ENCODE peak calls at places on chromosomes 2 and 18, in seven cellular contexts. One of them, this sample, is unnamed.

GRCh38 chr2:120317180-120317533 is 28.8 kb upstream of the INHBB start:
- DNase-seq in prostate gland: no peak
- DNase-seq in tibial artery: peak; percentile 37
- DNase-seq in adrenal gland: no peak
- DNase-seq in uterus: no peak
- DNase-seq in CD8-positive, alpha-beta T cell: no peak
- DNase-seq in ascending aorta: no peak
- DNase-seq in this sample: no peak

GRCh38 chr2:205701509-205701908 is 19.2 kb downstream of the NRP2 start:
- DNase-seq in adrenal gland: no peak
- DNase-seq in prostate gland: no peak
- DNase-seq in CD8-positive, alpha-beta T cell: no peak
- DNase-seq in ascending aorta: no peak
- DNase-seq in uterus: no peak
- DNase-seq in tibial artery: no peak
- DNase-seq in this sample: no peak

GRCh38 chr18:26677957-26678356 is 129.6 kb upstream of the KCTD1 start:
- DNase-seq in tibial artery: no peak
- DNase-seq in prostate gland: no peak
- DNase-seq in CD8-positive, alpha-beta T cell: no peak
- DNase-seq in uterus: no peak
- DNase-seq in adrenal gland: no peak
- DNase-seq in ascending aorta: no peak
- DNase-seq in this sample: no peak

GRCh38 chr2:99421469-99421868 is 68.3 kb downstream of the REV1 start:
- DNase-seq in tibial artery: no peak
- DNase-seq in prostate gland: no peak
- DNase-seq in CD8-positive, alpha-beta T cell: no peak
- DNase-seq in uterus: no peak
- DNase-seq in adrenal gland: no peak
- DNase-seq in ascending aorta: no peak
- DNase-seq in this sample: no peak

GRCh38 chr18:58205087-58205779 is 161.2 kb downstream of the NEDD4L start:
- DNase-seq in ascending aorta: no peak
- DNase-seq in tibial artery: no peak
- DNase-seq in CD8-positive, alpha-beta T cell: no peak
- DNase-seq in prostate gland: no peak
- DNase-seq in adrenal gland: peak; percentile 24
- DNase-seq in uterus: no peak
- DNase-seq in this sample: peak; percentile 18

GRCh38 chr18:42131044-42131939 is 176.3 kb downstream of the PIK3C3 start:
- DNase-seq in tibial artery: no peak
- DNase-seq in uterus: peak; percentile 19
- DNase-seq in ascending aorta: no peak
- DNase-seq in prostate gland: no peak
- DNase-seq in adrenal gland: no peak
- DNase-seq in CD8-positive, alpha-beta T cell: no peak
- DNase-seq in this sample: peak; percentile 22

GRCh38 chr2:237491515-237492118 is 4.6 kb downstream of the MLPH start:
- DNase-seq in adrenal gland: no peak
- DNase-seq in ascending aorta: no peak
- DNase-seq in prostate gland: no peak
- DNase-seq in tibial artery: no peak
- DNase-seq in CD8-positive, alpha-beta T cell: no peak
- DNase-seq in uterus: no peak
- DNase-seq in this sample: no peak

GRCh38 chr2:25342372-25343186 is 854 bp upstream of the DNMT3A start:
- DNase-seq in uterus: peak; percentile 85
- DNase-seq in ascending aorta: peak; percentile 89
- DNase-seq in tibial artery: peak; percentile 88
- DNase-seq in CD8-positive, alpha-beta T cell: peak; percentile 78
- DNase-seq in adrenal gland: peak; percentile 84
- DNase-seq in prostate gland: peak; percentile 69
- DNase-seq in this sample: peak; percentile 81

GRCh38 chr2:62505649-62506420 is at the start of gene TMEM17:
- DNase-seq in adrenal gland: peak; percentile 95
- DNase-seq in CD8-positive, alpha-beta T cell: no peak
- DNase-seq in uterus: peak; percentile 96
- DNase-seq in ascending aorta: peak; percentile 94
- DNase-seq in tibial artery: peak; percentile 96
- DNase-seq in prostate gland: peak; percentile 89
- DNase-seq in this sample: peak; percentile 90

GRCh38 chr2:71620851-71621251 is 167.5 kb downstream of the DYSF start:
- DNase-seq in tibial artery: peak; percentile 39
- DNase-seq in prostate gland: peak; percentile 1
- DNase-seq in adrenal gland: no peak
- DNase-seq in CD8-positive, alpha-beta T cell: no peak
- DNase-seq in uterus: no peak
- DNase-seq in ascending aorta: peak; percentile 52
- DNase-seq in this sample: peak; percentile 9

GRCh38 chr2:50515638-50516037 is 516.3 kb downstream of the NRXN1 start:
- DNase-seq in adrenal gland: no peak
- DNase-seq in ascending aorta: no peak
- DNase-seq in uterus: no peak
- DNase-seq in tibial artery: no peak
- DNase-seq in prostate gland: no peak
- DNase-seq in CD8-positive, alpha-beta T cell: no peak
- DNase-seq in this sample: no peak

GRCh38 chr2:236289766-236290462 is 25.7 kb upstream of the ASB18 start:
- DNase-seq in adrenal gland: no peak
- DNase-seq in CD8-positive, alpha-beta T cell: no peak
- DNase-seq in prostate gland: no peak
- DNase-seq in ascending aorta: no peak
- DNase-seq in tibial artery: no peak
- DNase-seq in uterus: no peak
- DNase-seq in this sample: no peak

GRCh38 chr2:111975053-111975552 is 76.7 kb downstream of the MERTK start:
- DNase-seq in tibial artery: peak; percentile 75
- DNase-seq in adrenal gland: no peak
- DNase-seq in prostate gland: no peak
- DNase-seq in ascending aorta: peak; percentile 90
- DNase-seq in CD8-positive, alpha-beta T cell: no peak
- DNase-seq in uterus: no peak
- DNase-seq in this sample: no peak

GRCh38 chr18:49768051-49768391 is 45.3 kb downstream of the ACAA2 start:
- DNase-seq in tibial artery: no peak
- DNase-seq in adrenal gland: no peak
- DNase-seq in CD8-positive, alpha-beta T cell: no peak
- DNase-seq in uterus: peak; percentile 34
- DNase-seq in ascending aorta: peak; percentile 64
- DNase-seq in prostate gland: peak; percentile 71
- DNase-seq in this sample: peak; percentile 70

GRCh38 chr2:26619649-26620605 is 21.2 kb downstream of the CIB4 start:
- DNase-seq in adrenal gland: no peak
- DNase-seq in tibial artery: peak; percentile 55
- DNase-seq in CD8-positive, alpha-beta T cell: no peak
- DNase-seq in uterus: no peak
- DNase-seq in prostate gland: no peak
- DNase-seq in ascending aorta: no peak
- DNase-seq in this sample: no peak

GRCh38 chr2:24984912-24985311 is 13.2 kb upstream of the DNAJC27 start:
- DNase-seq in CD8-positive, alpha-beta T cell: no peak
- DNase-seq in adrenal gland: peak; percentile 30
- DNase-seq in ascending aorta: no peak
- DNase-seq in uterus: peak; percentile 64
- DNase-seq in prostate gland: no peak
- DNase-seq in tibial artery: no peak
- DNase-seq in this sample: no peak

GRCh38 chr2:108220942-108221541 is 18.7 kb upstream of the SULT1C3 start:
- DNase-seq in tibial artery: peak; percentile 88
- DNase-seq in CD8-positive, alpha-beta T cell: no peak
- DNase-seq in uterus: no peak
- DNase-seq in prostate gland: peak; percentile 43
- DNase-seq in adrenal gland: peak; percentile 20
- DNase-seq in ascending aorta: peak; percentile 75
- DNase-seq in this sample: no peak

GRCh38 chr2:28452534-28453081 is 43.3 kb upstream of the PLB1 start:
- DNase-seq in prostate gland: peak; percentile 58
- DNase-seq in tibial artery: peak; percentile 78
- DNase-seq in uterus: peak; percentile 68
- DNase-seq in adrenal gland: peak; percentile 82
- DNase-seq in ascending aorta: peak; percentile 81
- DNase-seq in CD8-positive, alpha-beta T cell: peak; percentile 81
- DNase-seq in this sample: peak; percentile 85

DNA sequence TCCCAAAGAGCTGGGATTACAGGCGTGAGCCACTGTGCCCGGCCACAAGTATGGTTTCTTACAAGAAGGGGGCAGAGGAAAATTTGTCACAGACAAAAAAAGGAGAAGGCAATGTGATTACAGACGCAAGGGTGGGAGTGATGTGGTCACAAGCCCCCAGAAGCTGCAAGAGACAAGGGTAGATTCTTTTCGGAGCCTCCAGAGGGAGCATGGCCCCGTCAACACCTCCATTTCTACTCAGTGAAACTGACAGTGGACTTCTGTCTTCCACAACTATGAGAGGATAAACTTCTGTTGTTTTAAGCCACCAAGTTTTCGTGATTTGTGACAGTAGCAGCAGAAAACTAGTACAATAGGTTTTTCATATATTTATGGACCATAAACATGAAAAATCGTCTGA is 2.1 kb upstream of the TCF7L1 start:
- DNase-seq in prostate gland: no peak
- DNase-seq in adrenal gland: no peak
- DNase-seq in uterus: peak; percentile 27
- DNase-seq in ascending aorta: no peak
- DNase-seq in tibial artery: no peak
- DNase-seq in CD8-positive, alpha-beta T cell: no peak
- DNase-seq in this sample: no peak
- H3K4me3 ChIP-seq in prostate gland: no peak overlapping the region
- H3K4me3 ChIP-seq in adrenal gland: no peak overlapping the region
- H3K4me3 ChIP-seq in uterus: no peak overlapping the region
- H3K4me3 ChIP-seq in ascending aorta: no peak overlapping the region
- H3K4me3 ChIP-seq in tibial artery: no peak overlapping the region
- H3K4me3 ChIP-seq in CD8-positive, alpha-beta T cell: no peak overlapping the region
- H3K4me3 ChIP-seq in this sample: no peak overlapping the region

GRCh38 chr2:174053784-174054183 is 88.6 kb upstream of the SP3 start:
- DNase-seq in prostate gland: no peak
- DNase-seq in tibial artery: no peak
- DNase-seq in adrenal gland: no peak
- DNase-seq in uterus: no peak
- DNase-seq in ascending aorta: no peak
- DNase-seq in CD8-positive, alpha-beta T cell: no peak
- DNase-seq in this sample: no peak
- H3K27ac ChIP-seq in prostate gland: no peak overlapping the region
- H3K27ac ChIP-seq in tibial artery: no peak overlapping the region
- H3K27ac ChIP-seq in adrenal gland: no peak overlapping the region
- H3K27ac ChIP-seq in uterus: peak overlapping the region; percentile 46
- H3K27ac ChIP-seq in ascending aorta: no peak overlapping the region
- H3K27ac ChIP-seq in CD8-positive, alpha-beta T cell: no peak overlapping the region
- H3K27ac ChIP-seq in this sample: no peak overlapping the region

DNA sequence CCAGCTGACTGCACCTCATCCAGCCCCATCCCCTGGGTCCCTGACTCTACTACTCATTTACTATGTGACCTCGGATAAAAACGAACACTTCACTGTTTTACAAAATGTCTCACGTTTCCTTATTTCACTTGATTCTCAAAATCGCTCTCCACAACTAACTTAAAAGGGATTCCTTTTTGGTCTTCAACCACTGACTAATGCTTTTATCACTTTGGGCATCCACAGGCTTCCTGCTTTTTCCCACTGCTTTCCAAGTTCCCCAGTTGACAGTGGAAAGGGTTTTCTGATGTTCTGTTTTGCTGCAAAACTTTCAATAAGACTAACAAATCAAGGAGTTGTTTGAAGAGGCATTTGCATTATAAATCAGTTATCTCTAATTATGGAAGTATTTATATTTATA is 24.1 kb downstream of the EIF2AK3 start:
- DNase-seq in ascending aorta: no peak
- DNase-seq in tibial artery: no peak
- DNase-seq in uterus: no peak
- DNase-seq in CD8-positive, alpha-beta T cell: no peak
- DNase-seq in prostate gland: no peak
- DNase-seq in adrenal gland: no peak
- DNase-seq in this sample: no peak
- H3K4me3 ChIP-seq in ascending aorta: no peak overlapping the region
- H3K4me3 ChIP-seq in tibial artery: no peak overlapping the region
- H3K4me3 ChIP-seq in uterus: no peak overlapping the region
- H3K4me3 ChIP-seq in CD8-positive, alpha-beta T cell: no peak overlapping the region
- H3K4me3 ChIP-seq in prostate gland: no peak overlapping the region
- H3K4me3 ChIP-seq in adrenal gland: no peak overlapping the region
- H3K4me3 ChIP-seq in this sample: no peak overlapping the region

GRCh38 chr2:16624419-16624745 is 41.3 kb downstream of the CYRIA start:
- DNase-seq in tibial artery: no peak
- DNase-seq in adrenal gland: no peak
- DNase-seq in ascending aorta: no peak
- DNase-seq in prostate gland: no peak
- DNase-seq in uterus: no peak
- DNase-seq in CD8-positive, alpha-beta T cell: no peak
- DNase-seq in this sample: no peak

GRCh38 chr2:16625201-16625729 is 40.4 kb downstream of the CYRIA start:
- DNase-seq in adrenal gland: no peak
- DNase-seq in uterus: no peak
- DNase-seq in CD8-positive, alpha-beta T cell: no peak
- DNase-seq in tibial artery: peak; percentile 73
- DNase-seq in prostate gland: no peak
- DNase-seq in ascending aorta: no peak
- DNase-seq in this sample: no peak

GRCh38 chr2:16623046-16623445 is 42.6 kb downstream of the CYRIA start:
- DNase-seq in adrenal gland: no peak
- DNase-seq in CD8-positive, alpha-beta T cell: no peak
- DNase-seq in tibial artery: no peak
- DNase-seq in uterus: no peak
- DNase-seq in ascending aorta: no peak
- DNase-seq in prostate gland: no peak
- DNase-seq in this sample: no peak

GRCh38 chr2:16622399-16622968 is 43.1 kb downstream of the CYRIA start:
- DNase-seq in prostate gland: no peak
- DNase-seq in CD8-positive, alpha-beta T cell: no peak
- DNase-seq in ascending aorta: no peak
- DNase-seq in uterus: no peak
- DNase-seq in tibial artery: no peak
- DNase-seq in adrenal gland: no peak
- DNase-seq in this sample: no peak

DNA sequence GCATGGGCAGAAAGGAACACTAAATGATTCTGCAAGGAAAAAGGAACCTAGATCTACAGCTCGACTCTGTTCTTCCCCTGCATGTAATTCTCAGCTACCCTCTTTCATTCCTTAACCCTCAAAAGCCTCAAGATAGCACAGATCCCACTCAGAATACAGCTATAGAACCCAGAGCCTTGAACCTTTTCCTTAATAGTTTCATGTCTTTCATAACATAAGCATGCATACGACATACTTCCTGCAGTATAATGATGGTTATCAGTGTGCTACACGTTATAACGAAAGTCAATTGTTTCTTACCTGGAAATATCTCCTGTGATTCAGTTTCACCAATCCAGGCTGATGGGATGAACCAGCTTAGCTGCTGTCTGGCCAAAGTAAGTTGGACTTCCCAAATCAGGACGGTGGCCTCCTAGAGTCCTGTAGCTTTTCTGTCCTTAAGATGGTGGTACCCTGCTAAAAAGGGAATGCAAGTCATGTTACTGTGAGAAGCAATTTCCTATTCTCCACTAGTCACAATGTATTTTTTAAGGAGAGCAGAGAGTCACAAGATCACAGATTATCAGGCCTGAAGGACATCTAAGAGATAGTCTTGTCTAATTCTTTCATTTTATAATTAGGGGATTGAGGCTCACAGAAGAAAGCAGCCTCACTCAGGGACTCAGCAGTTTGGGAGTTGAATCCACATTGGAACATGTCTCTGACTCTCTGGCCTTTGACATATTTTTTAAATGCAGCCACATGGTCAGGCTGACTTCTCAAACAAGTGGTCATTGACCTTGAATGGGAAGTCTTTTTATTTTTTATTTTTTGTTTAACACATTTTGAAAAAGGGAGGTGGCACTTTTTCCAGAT is 41.8 kb downstream of the CYRIA start:
- DNase-seq in tibial artery: no peak
- DNase-seq in uterus: no peak
- DNase-seq in prostate gland: no peak
- DNase-seq in CD8-positive, alpha-beta T cell: no peak
- DNase-seq in adrenal gland: no peak
- DNase-seq in ascending aorta: no peak
- DNase-seq in this sample: no peak
- H3K27ac ChIP-seq in tibial artery: no peak overlapping the region
- H3K27ac ChIP-seq in uterus: no peak overlapping the region
- H3K27ac ChIP-seq in prostate gland: no peak overlapping the region
- H3K27ac ChIP-seq in CD8-positive, alpha-beta T cell: no peak overlapping the region
- H3K27ac ChIP-seq in adrenal gland: peak overlapping the region; percentile 85
- H3K27ac ChIP-seq in ascending aorta: no peak overlapping the region
- H3K27ac ChIP-seq in this sample: peak overlapping the region; percentile 6